ENCODE peak calls at places on chromosomes 3 and 15, in eight cellular contexts. I, U, L, Q, D, P, J and B are unnamed samples.

GRCh38 chr15:72492733-72493132 is 18.6 kb downstream of the ARIH1 start:
- DNase-seq in U (no peak), I (no peak), Q (no peak), J (no peak), P (no peak), D (peak), L (peak), B (no peak)

GRCh38 chr3:114307222-114307840 is 13.5 kb downstream of the TIGIT start:
- DNase-seq in L (no peak), I (no peak), Q (no peak), D (no peak), P (no peak), U (peak), J (no peak), B (no peak)

GRCh38 chr3:71051893-71052687 is 531.4 kb downstream of the FOXP1 start:
- DNase-seq in D (no peak), U (no peak), J (no peak), L (peak), I (no peak), Q (no peak), P (no peak), B (no peak)

GRCh38 chr15:80925597-80926059 is 64.0 kb downstream of the MESD start:
- DNase-seq in L (no peak), D (no peak), Q (peak), I (no peak), U (no peak), J (no peak), P (no peak), B (no peak)

GRCh38 chr3:149198611-149199010 is 23.0 kb downstream of the CP start:
- DNase-seq in J (peak), I (no peak), D (no peak), U (no peak), L (no peak), Q (peak), P (no peak), B (no peak)

GRCh38 chr3:2099028-2099671 is 484 bp downstream of the CNTN4 start:
- DNase-seq in D (no peak), I (no peak), U (no peak), P (peak), L (no peak), J (no peak), Q (no peak), B (no peak)

GRCh38 chr3:12822725-12823373 is 18.5 kb downstream of the RPL32 start:
- DNase-seq in D (peak), Q (no peak), L (peak), I (peak), J (no peak), P (no peak), U (no peak), B (no peak)

GRCh38 chr15:83512459-83512858 is 65.3 kb downstream of the SH3GL3 start:
- DNase-seq in Q (no peak), P (no peak), L (no peak), U (no peak), J (no peak), D (no peak), I (no peak), B (no peak)

GRCh38 chr15:38528279-38528678 is 36.3 kb downstream of the RASGRP1 start:
- DNase-seq in I (no peak), U (no peak), J (no peak), P (no peak), L (peak), Q (peak), D (no peak), B (no peak)

GRCh38 chr3:12999147-13000140 is 73.8 kb downstream of the IQSEC1 start:
- DNase-seq in D (no peak), U (no peak), I (no peak), J (no peak), L (peak), Q (no peak), P (no peak), B (no peak)

GRCh38 chr3:163951397-163951987 is 1126.8 kb downstream of the SI start:
- DNase-seq in J (no peak), U (no peak), Q (no peak), L (peak), I (no peak), D (peak), P (peak), B (no peak)

GRCh38 chr3:160876568-160877100 is 120.6 kb downstream of the PPM1L start:
- DNase-seq in P (no peak), D (no peak), I (no peak), Q (no peak), L (no peak), J (no peak), U (no peak), B (no peak)

GRCh38 chr3:196502775-196503181 is 790 bp downstream of the RNF168 start:
- DNase-seq in P (peak), I (peak), D (peak), Q (peak), U (peak), L (peak), J (peak), B (no peak)

GRCh38 chr3:144746631-144747030 is 775.0 kb downstream of the DIPK2A start:
- DNase-seq in D (no peak), Q (no peak), L (no peak), J (no peak), I (no peak), P (no peak), U (no peak), B (no peak)

GRCh38 chr3:133880287-133880686 is 15.4 kb downstream of the RAB6B start:
- DNase-seq in J (no peak), D (no peak), P (no peak), Q (no peak), L (no peak), U (peak), I (no peak), B (no peak)

GRCh38 chr15:88623061-88623460 is 1.9 kb downstream of the AEN start:
- DNase-seq in J (peak), D (peak), U (no peak), Q (peak), I (peak), L (peak), P (no peak), B (no peak)

GRCh38 chr3:154182322-154182922 is 61.2 kb downstream of the ARHGEF26 start:
- DNase-seq in L (no peak), I (no peak), P (no peak), J (no peak), Q (no peak), U (no peak), D (no peak), B (no peak)

GRCh38 chr3:125185758-125186245 is 26.7 kb downstream of the SLC12A8 start:
- DNase-seq in J (no peak), I (no peak), L (no peak), U (no peak), D (no peak), P (peak), Q (no peak), B (no peak)

GRCh38 chr15:29087521-29088285 is 181.9 kb downstream of the NSMCE3 start:
- DNase-seq in P (no peak), U (no peak), J (no peak), L (no peak), Q (no peak), I (no peak), D (no peak), B (no peak)

GRCh38 chr3:7407107-7407506 is 546.2 kb downstream of the GRM7 start:
- DNase-seq in P (no peak), L (no peak), U (no peak), I (peak), D (no peak), J (no peak), Q (no peak), B (no peak)

GRCh38 chr3:15345051-15345607 is 12.7 kb upstream of the SH3BP5 start:
- DNase-seq in L (no peak), I (no peak), Q (no peak), D (no peak), P (no peak), U (no peak), J (no peak), B (no peak)

GRCh38 chr3:47850062-47850802 is 47.3 kb downstream of the DHX30 start:
- DNase-seq in L (peak), P (peak), D (peak), U (no peak), J (no peak), Q (no peak), I (peak), B (no peak)

GRCh38 chr3:150300847-150301517 is 107.1 kb upstream of the TSC22D2 start:
- DNase-seq in I (no peak), J (no peak), U (no peak), L (peak), D (peak), P (no peak), Q (no peak), B (no peak)

GRCh38 chr15:100730129-100730528 is 127.7 kb downstream of the ASB7 start:
- DNase-seq in Q (no peak), U (no peak), I (no peak), L (no peak), P (no peak), J (no peak), D (no peak), B (no peak)

GRCh38 chr15:48785195-48785594 is 25.7 kb downstream of the CEP152 start:
- DNase-seq in U (no peak), D (no peak), Q (no peak), I (no peak), J (no peak), P (no peak), L (no peak), B (no peak)

GRCh38 chr15:55515991-55516776 is 8.2 kb upstream of the DNAAF4 start:
- DNase-seq in Q (no peak), D (no peak), J (no peak), I (no peak), L (no peak), U (no peak), P (no peak), B (no peak)

GRCh38 chr15:40287968-40288367 is 5.1 kb upstream of the ANKRD63 start:
- DNase-seq in D (no peak), I (peak), Q (no peak), U (no peak), J (no peak), P (no peak), L (no peak), B (no peak)

GRCh38 chr3:20683912-20684311 is 497.9 kb upstream of the SGO1 start:
- DNase-seq in J (peak), Q (peak), P (no peak), L (peak), I (no peak), D (no peak), U (no peak), B (no peak)

GRCh38 chr3:154598166-154598565 is 168.2 kb upstream of the GPR149 start:
- DNase-seq in J (no peak), L (no peak), Q (no peak), P (no peak), U (no peak), I (no peak), D (no peak), B (no peak)

GRCh38 chr3:126347543-126348161 is 9.6 kb downstream of the KLF15 start:
- DNase-seq in J (no peak), L (no peak), I (no peak), D (no peak), P (no peak), U (no peak), Q (no peak), B (no peak)

GRCh38 chr15:52496776-52497470 is 31.8 kb downstream of the MYO5A start:
- DNase-seq in I (peak), P (no peak), D (peak), U (no peak), Q (peak), L (peak), J (no peak), B (peak)

GRCh38 chr15:40812721-40813425 is 5.6 kb upstream of the DNAJC17 start:
- DNase-seq in U (no peak), I (no peak), D (no peak), J (no peak), Q (no peak), L (no peak), P (no peak), B (no peak)

GRCh38 chr15:35874260-35874905 is 328.4 kb upstream of the DPH6 start:
- DNase-seq in L (peak), I (peak), J (peak), Q (peak), P (no peak), U (no peak), D (peak), B (peak)

DNA sequence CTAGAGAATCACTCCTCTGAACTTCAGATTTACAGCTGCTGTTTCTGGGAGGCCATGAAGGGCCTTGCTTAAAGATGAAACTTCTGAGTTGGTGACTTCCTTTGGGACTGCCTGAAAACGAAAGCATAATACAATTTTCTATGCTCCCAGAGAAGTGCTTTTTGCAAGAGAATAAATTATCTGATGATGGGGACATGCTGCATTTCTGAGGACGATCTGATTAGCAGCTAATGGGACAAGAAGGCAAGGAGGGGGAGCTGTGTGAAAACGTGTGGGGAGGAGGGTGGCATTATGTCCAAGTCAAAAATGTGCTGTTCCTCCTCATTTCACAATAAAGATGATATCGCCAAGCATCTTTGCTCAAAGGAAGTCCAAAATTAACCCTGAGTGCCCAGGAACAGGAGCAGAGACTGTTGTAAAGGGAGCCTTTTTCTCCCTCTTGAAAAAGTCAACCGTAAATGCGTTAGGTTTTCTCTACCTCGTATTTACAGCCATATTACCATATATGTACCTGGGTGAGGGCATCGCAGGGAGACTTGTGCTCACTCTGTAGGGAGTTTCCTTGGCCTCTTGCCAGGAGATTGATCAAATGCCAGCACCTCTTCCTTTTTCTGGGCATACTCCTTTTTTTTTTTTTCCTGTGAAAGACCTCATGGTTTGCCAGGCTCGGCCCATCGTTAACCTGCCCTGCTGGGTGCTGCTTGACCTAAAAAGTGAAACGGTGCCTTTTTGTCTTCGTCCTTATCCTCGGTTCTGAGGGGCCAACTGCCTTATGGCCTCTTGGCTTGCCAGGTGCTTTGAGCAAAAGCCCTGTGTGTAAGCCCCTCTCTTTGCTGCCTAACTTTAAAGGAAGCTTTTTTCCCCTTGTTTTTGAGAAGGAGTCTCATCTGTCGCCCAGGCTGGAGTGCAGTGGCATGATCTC is 11.5 kb downstream of the ITPR1 start:
- DNase-seq in P (peak), D (peak), L (peak), J (no peak), Q (no peak), U (peak), I (no peak), B (no peak)
- H3K4me3 ChIP-seq in P (peak), D (no peak), L (no peak), J (no peak), Q (no peak), U (peak), I (no peak), B (no peak)

DNA sequence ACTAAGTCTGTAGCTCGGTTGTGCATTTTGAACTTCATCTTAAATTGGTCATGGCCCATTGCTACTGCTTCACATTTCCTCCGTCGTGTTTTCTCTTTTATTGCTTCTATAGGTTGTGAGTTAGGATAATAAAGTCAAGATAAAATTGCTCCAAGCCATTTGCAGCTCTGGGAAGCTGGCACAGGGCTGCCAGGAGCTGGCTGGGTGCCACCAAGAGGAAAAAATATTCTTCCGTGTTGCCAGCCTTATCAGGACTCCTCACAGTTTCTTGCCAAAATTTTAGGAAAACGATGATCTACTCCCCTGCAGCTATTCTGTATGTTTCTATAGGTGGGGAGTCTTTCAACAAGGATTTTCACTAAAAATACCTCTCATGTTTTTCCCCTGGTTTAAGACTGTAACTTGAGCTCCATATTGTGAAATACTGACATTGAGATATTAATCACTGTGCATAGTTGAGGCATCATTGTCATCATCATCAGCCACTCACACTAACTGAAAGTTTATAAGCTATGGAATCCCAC is 55.5 kb upstream of the PIAS1 start:
- DNase-seq in I (peak), Q (peak), L (peak), D (peak), J (no peak), P (no peak), U (no peak), B (no peak)
- H3K4me3 ChIP-seq in I (peak), Q (no peak), L (no peak), D (no peak), J (no peak), P (no peak), U (no peak), B (no peak)

GRCh38 chr15:68606332-68606731 is 27.5 kb downstream of the CORO2B start:
- DNase-seq in L (peak), I (no peak), U (no peak), Q (no peak), P (no peak), J (no peak), D (no peak), B (no peak)
- H3K4me3 ChIP-seq in L (no peak), I (no peak), U (no peak), Q (no peak), P (no peak), J (no peak), D (no peak), B (no peak)

DNA sequence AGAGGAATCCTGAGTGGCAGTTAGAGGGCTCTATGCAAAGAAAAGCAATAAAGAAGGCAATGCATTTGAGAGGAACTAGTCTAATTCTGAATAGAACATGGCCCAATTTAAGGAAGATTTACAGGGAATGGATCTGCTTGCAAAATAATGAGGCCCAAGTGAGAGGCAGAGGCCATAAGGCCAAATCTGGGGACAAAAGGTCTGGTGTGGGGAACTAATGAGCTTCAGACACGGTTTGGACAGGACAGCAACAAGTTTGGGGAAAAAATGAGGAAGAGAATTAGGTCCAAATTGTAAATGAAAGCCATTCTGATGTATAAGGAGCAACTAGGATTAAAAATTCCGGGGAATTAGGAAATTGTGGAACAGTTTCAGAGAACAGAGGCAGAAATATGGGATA is 73.9 kb downstream of the RBPMS2 start:
- DNase-seq in P (no peak), Q (no peak), J (no peak), I (no peak), D (no peak), U (no peak), L (no peak), B (no peak)
- H3K4me3 ChIP-seq in P (peak), Q (peak), J (peak), I (peak), D (peak), U (no peak), L (peak), B (peak)

GRCh38 chr15:68580883-68581155 is 2.0 kb downstream of the CORO2B start:
- DNase-seq in P (no peak), L (no peak), I (no peak), D (no peak), J (no peak), Q (no peak), U (no peak), B (no peak)
- H3K4me3 ChIP-seq in P (no peak), L (peak), I (no peak), D (no peak), J (no peak), Q (no peak), U (no peak), B (peak)

GRCh38 chr15:27082526-27082925 is 111.5 kb downstream of the GABRG3 start:
- DNase-seq in P (no peak), U (no peak), L (no peak), I (no peak), Q (peak), J (no peak), D (no peak), B (no peak)
- H3K4me3 ChIP-seq in P (no peak), U (no peak), L (no peak), I (no peak), Q (no peak), J (no peak), D (no peak), B (no peak)